ENCODE peak calls at places on chromosomes 1 and 21, in six cellular contexts. F, B, A, H, Z and M are unnamed samples.

GRCh38 chr1:39818482-39818881 is 29.8 kb upstream of the BMP8B start:
- DNase-seq in B (no peak), A (no peak), Z (no peak), H (peak; percentile 86), F (no peak), M (no peak)

GRCh38 chr1:28246427-28246832 is 10.5 kb downstream of the ATP5IF1 start:
- DNase-seq in Z (no peak), A (peak; percentile 67), F (peak; percentile 52), B (no peak), H (peak; percentile 38), M (peak; percentile 77)

GRCh38 chr1:6870086-6870485 is 84.8 kb downstream of the CAMTA1 start:
- DNase-seq in H (no peak), B (no peak), F (no peak), Z (no peak), A (no peak), M (no peak)

GRCh38 chr1:94061513-94062443 is 59.2 kb downstream of the ABCA4 start:
- DNase-seq in Z (peak; percentile 79), B (peak; percentile 72), F (peak; percentile 86), H (peak; percentile 65), A (no peak), M (peak; percentile 48)

GRCh38 chr21:26177187-26177586 is 6.6 kb upstream of the APP start:
- DNase-seq in H (no peak), A (no peak), F (no peak), Z (no peak), B (no peak), M (no peak)

GRCh38 chr21:35208810-35209517 is 159.9 kb upstream of the RUNX1 start:
- DNase-seq in Z (no peak), H (no peak), A (no peak), F (no peak), B (no peak), M (no peak)

GRCh38 chr1:242828828-242829227 is 304.3 kb upstream of the PLD5 start:
- DNase-seq in H (no peak), F (peak; percentile 55), B (no peak), Z (no peak), A (no peak), M (no peak)

GRCh38 chr1:59142663-59143487 is 154.0 kb upstream of the FGGY start:
- DNase-seq in H (no peak), A (no peak), Z (no peak), B (no peak), F (peak; percentile 40), M (no peak)

GRCh38 chr1:8646189-8646588 is 171.3 kb downstream of the RERE start:
- DNase-seq in A (no peak), H (no peak), F (no peak), B (no peak), Z (no peak), M (no peak)

GRCh38 chr1:9494936-9495758 is 44.1 kb upstream of the SLC25A33 start:
- DNase-seq in H (peak; percentile 58), B (peak; percentile 90), Z (peak; percentile 91), F (peak; percentile 82), A (no peak), M (peak; percentile 30)

GRCh38 chr1:180967558-180967957 is 54.9 kb downstream of the KIAA1614 start:
- DNase-seq in Z (no peak), F (no peak), H (no peak), A (no peak), B (no peak), M (no peak)

GRCh38 chr1:209674957-209675566 is at the start of gene G0S2:
- DNase-seq in Z (peak; percentile 71), A (no peak), B (no peak), H (peak; percentile 79), F (peak; percentile 77), M (no peak)

GRCh38 chr1:230189276-230190183 is 122.5 kb downstream of the GALNT2 start:
- DNase-seq in F (no peak), H (no peak), Z (no peak), B (no peak), A (no peak), M (no peak)

GRCh38 chr1:172885411-172885810 is 165.3 kb downstream of the TNFSF18 start:
- DNase-seq in Z (no peak), A (no peak), B (no peak), F (no peak), H (no peak), M (no peak)

GRCh38 chr1:205012416-205013140 is 30.4 kb upstream of the CNTN2 start:
- DNase-seq in F (no peak), A (no peak), H (no peak), B (no peak), Z (no peak), M (no peak)

GRCh38 chr1:152735648-152736047 is 22.2 kb upstream of the KPRP start:
- DNase-seq in H (no peak), F (peak; percentile 57), A (no peak), Z (no peak), B (peak; percentile 20), M (no peak)

GRCh38 chr21:17673261-17674020 is 60.7 kb upstream of the BTG3 start:
- DNase-seq in F (peak; percentile 58), B (no peak), H (no peak), Z (no peak), A (no peak), M (no peak)

GRCh38 chr1:163068716-163069115 is 445 bp upstream of the RGS4 start:
- DNase-seq in B (no peak), F (no peak), H (no peak), Z (no peak), A (no peak), M (no peak)

GRCh38 chr1:77126309-77126708 is 92.9 kb downstream of the PIGK start:
- DNase-seq in F (peak; percentile 81), A (no peak), Z (no peak), H (no peak), B (no peak), M (peak; percentile 40)

GRCh38 chr1:25658791-25659431 is 42.3 kb downstream of the MAN1C1 start:
- DNase-seq in H (peak; percentile 35), Z (no peak), F (no peak), B (no peak), A (no peak), M (no peak)

GRCh38 chr1:172967936-172968335 is 82.8 kb downstream of the TNFSF18 start:
- DNase-seq in A (no peak), B (no peak), F (no peak), Z (no peak), H (no peak), M (no peak)

GRCh38 chr1:201636581-201636980 is 97.7 kb downstream of the NAV1 start:
- DNase-seq in A (no peak), B (no peak), F (no peak), H (no peak), Z (no peak), M (no peak)

GRCh38 chr1:152537496-152537895 is 23.2 kb downstream of the CRCT1 start:
- DNase-seq in Z (no peak), B (no peak), F (no peak), A (no peak), H (no peak), M (no peak)

GRCh38 chr1:98044766-98045165 is 123.9 kb upstream of the DPYD start:
- DNase-seq in B (no peak), A (no peak), Z (peak; percentile 48), F (peak; percentile 22), H (no peak), M (no peak)

GRCh38 chr21:43721225-43721605 is 2.3 kb downstream of the PDXK start:
- DNase-seq in B (no peak), Z (no peak), H (no peak), A (no peak), F (no peak), M (no peak)
- H3K4me3 ChIP-seq in B (no peak overlapping the region), Z (no peak overlapping the region), H (no peak overlapping the region), A (peak overlapping the region; percentile 88), F (no peak overlapping the region), M (no peak overlapping the region)

DNA sequence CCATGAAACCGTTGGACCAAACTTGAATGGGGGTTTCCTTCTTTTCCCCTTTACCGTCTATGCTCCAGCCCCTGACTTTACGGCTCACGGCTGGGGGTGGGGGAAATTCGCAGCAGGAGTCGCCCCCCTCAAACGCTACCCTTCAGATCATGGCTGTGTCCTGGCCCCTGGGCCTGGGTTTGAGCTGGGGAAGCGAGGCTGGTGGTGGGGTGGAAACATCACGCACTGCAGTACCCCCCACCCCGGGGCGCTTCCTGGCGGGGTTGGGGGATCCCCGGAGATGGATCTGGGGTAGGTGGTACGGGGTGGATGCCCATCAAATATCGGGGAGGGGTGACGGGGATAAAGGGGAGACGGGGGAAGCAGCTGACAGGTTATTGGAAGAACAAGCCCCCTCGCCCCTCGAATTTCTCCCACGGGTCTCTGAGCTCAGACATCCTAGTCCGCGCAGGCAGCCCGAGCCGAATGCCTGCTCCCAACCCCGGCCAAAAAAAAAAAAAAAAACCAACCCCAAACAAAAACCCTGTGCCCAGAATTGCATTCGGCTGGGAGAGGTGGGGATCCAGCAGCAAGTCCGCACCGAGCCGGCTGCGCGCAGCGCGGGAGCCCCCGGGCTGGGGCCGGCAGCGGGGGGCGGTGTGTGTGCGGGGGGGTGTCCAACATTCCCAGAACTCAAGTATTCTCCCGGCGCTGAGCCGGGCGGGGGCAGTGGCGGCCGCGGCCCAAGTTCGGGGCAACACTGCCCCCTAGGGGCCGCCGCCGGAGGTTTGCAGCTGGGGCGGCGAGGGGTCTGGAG is 59.0 kb upstream of the ACOT11 start:
- DNase-seq in Z (peak; percentile 96), F (peak; percentile 86), H (peak; percentile 81), B (peak; percentile 95), A (no peak), M (no peak)
- TF ChIP-seq POLR2AphosphoS5 in Z (no peak), F (no peak), H (peak; percentile 42), B (no peak), A (no peak), M (no peak)

GRCh38 chr1:151346769-151347522 is at the start of gene RFX5:
- DNase-seq in H (peak; percentile 96), Z (peak; percentile 89), A (peak; percentile 98), F (peak; percentile 99), B (peak; percentile 96), M (peak; percentile 98)
- TF ChIP-seq CTCF in H (no peak), Z (no peak), A (no peak), F (no peak), B (no peak), M (no peak)

DNA sequence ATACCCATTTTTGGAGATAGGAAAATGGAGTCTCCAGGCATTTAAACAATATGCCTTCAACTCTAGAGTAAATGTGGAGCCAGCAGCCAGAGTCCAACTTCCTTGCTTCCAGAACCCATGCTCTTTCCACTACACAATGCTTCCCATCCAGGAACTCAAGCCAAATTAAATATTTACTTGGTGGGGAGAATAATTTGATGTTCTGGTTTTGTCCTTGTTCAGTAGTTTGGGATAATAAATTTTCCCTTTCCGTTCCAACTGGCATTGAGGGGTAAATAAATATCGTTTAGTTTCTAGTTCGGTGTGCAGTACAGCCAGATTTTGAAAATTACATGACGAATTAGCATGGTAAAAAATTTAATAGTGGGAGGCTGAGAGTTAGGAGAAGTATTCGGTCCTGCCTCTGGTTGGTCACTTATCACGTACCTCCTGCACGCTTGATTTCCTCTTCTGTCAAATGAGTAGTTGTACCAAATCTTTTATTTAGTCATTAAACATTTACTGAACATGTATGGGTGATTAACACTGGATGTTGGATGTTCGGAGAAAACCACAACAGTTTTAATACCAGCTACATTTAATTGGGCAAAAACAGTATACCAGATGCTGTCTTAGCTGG is 66.4 kb downstream of the CACHD1 start:
- DNase-seq in A (no peak), H (no peak), F (no peak), B (no peak), Z (no peak), M (no peak)
- H3K4me3 ChIP-seq in A (no peak overlapping the region), H (no peak overlapping the region), F (no peak overlapping the region), B (no peak overlapping the region), Z (no peak overlapping the region), M (no peak overlapping the region)